ENCODE peak calls at places on chromosome 18, in four cellular contexts. One of them, this sample, is unnamed.

GRCh38 chr18:9885170-9886004 is at the start of gene TXNDC2:
- DNase-seq in NCI-H446: no peak
- DNase-seq in cardiac septum: no peak
- DNase-seq in fibroblast of the aortic adventitia: peak
- DNase-seq in this sample: no peak

GRCh38 chr18:33745396-33745795 is 167.4 kb downstream of the ASXL3 start:
- DNase-seq in fibroblast of the aortic adventitia: no peak
- DNase-seq in NCI-H446: no peak
- DNase-seq in cardiac septum: no peak
- DNase-seq in this sample: no peak

GRCh38 chr18:55706893-55707292 is 118.9 kb upstream of the TCF4 start:
- DNase-seq in NCI-H446: no peak
- DNase-seq in cardiac septum: no peak
- DNase-seq in fibroblast of the aortic adventitia: peak
- DNase-seq in this sample: no peak

GRCh38 chr18:36187138-36187825 is at the start of gene MOCOS:
- DNase-seq in cardiac septum: peak
- DNase-seq in fibroblast of the aortic adventitia: peak
- DNase-seq in NCI-H446: no peak
- DNase-seq in this sample: peak

GRCh38 chr18:54267688-54268087 is 1.6 kb upstream of the POLI start:
- DNase-seq in fibroblast of the aortic adventitia: no peak
- DNase-seq in cardiac septum: no peak
- DNase-seq in NCI-H446: no peak
- DNase-seq in this sample: no peak

GRCh38 chr18:78681396-78681795 is 298.2 kb upstream of the SALL3 start:
- DNase-seq in fibroblast of the aortic adventitia: no peak
- DNase-seq in NCI-H446: no peak
- DNase-seq in cardiac septum: no peak
- DNase-seq in this sample: peak

GRCh38 chr18:24837065-24837464 is 376.6 kb downstream of the HRH4 start:
- DNase-seq in NCI-H446: no peak
- DNase-seq in fibroblast of the aortic adventitia: no peak
- DNase-seq in cardiac septum: no peak
- DNase-seq in this sample: no peak

GRCh38 chr18:26021061-26021754 is 69.2 kb downstream of the SS18 start:
- DNase-seq in fibroblast of the aortic adventitia: no peak
- DNase-seq in cardiac septum: no peak
- DNase-seq in NCI-H446: no peak
- DNase-seq in this sample: no peak

GRCh38 chr18:45517181-45517741 is 98.0 kb upstream of the SLC14A2 start:
- DNase-seq in fibroblast of the aortic adventitia: peak
- DNase-seq in NCI-H446: no peak
- DNase-seq in cardiac septum: no peak
- DNase-seq in this sample: peak